ENCODE peak calls at places on chromosome X, in seven cellular contexts. V is left ventricle myocardium inferior, N is aorta, H is left lung, B is mucosa of descending colon, Q is SJSA1, G is heart left ventricle. S is an unnamed sample. For H3K9me3, the result is how much of the 10 kb centered on the place peaks cover.

GRCh38 chrX:34557733-34558132 is 99.4 kb downstream of the TMEM47 start:
- DNase-seq in V (no peak), N (no peak), H (no peak), B (no peak), Q (no peak), G (no peak), S (no peak)

GRCh38 chrX:74449322-74449936 is 28.1 kb downstream of the SLC16A2 start:
- DNase-seq in V (no peak), N (no peak), H (no peak), B (no peak), Q (no peak), G (no peak), S (peak)

GRCh38 chrX:46715521-46715920 is 43.4 kb downstream of the SLC9A7 start:
- DNase-seq in V (no peak), N (no peak), H (no peak), B (no peak), Q (no peak), G (no peak), S (no peak)

GRCh38 chrX:38175140-38175539 is 45.5 kb downstream of the SRPX start:
- DNase-seq in V (no peak), N (no peak), H (no peak), B (peak), Q (peak), G (peak), S (no peak)

GRCh38 chrX:53266914-53267313 is 14.5 kb downstream of the IQSEC2 start:
- DNase-seq in V (no peak), N (no peak), H (no peak), B (no peak), Q (no peak), G (no peak), S (no peak)

GRCh38 chrX:9656277-9656676 is 109.4 kb downstream of the GPR143 start:
- DNase-seq in V (no peak), N (no peak), H (no peak), B (no peak), Q (peak), G (no peak), S (no peak)

GRCh38 chrX:150543230-150544155 is 24.9 kb upstream of the MTM1 start:
- DNase-seq in V (no peak), N (no peak), H (no peak), B (no peak), Q (no peak), G (no peak), S (no peak)

GRCh38 chrX:103919336-103919682 is 43.1 kb upstream of the TMSB15B start:
- DNase-seq in V (no peak), N (no peak), H (no peak), B (peak), Q (no peak), G (no peak), S (peak)

GRCh38 chrX:136616987-136617685 is 30.8 kb upstream of the CD40LG start:
- DNase-seq in V (no peak), N (no peak), H (no peak), B (no peak), Q (no peak), G (no peak), S (no peak)

GRCh38 chrX:108088511-108088910 is 2.8 kb downstream of the PSMD10 start:
- DNase-seq in V (no peak), N (no peak), H (no peak), B (peak), Q (no peak), G (no peak), S (no peak)

GRCh38 chrX:40174594-40175415 is 77.0 kb upstream of the BCOR start:
- DNase-seq in V (no peak), N (peak), H (peak), B (peak), Q (peak), G (peak), S (no peak)

DNA sequence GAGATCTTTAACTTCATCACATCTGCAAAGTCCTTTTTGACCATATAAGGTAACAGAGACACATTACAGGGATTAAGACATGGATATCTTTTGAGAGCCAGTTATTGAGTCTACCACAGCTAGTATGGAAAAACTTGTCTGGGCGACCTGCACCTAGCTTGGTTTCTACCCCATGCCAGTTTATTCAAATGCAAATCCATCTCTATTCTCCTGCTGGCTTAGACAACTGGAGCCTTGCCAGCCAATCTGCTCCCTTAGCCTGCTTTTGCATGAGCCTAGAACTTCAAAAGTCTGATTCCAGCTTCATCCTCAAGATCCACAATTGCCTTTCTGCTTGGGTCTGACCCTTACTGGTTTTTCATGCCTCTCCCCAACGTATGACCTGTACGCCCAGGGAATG is 212.0 kb upstream of the AFF2 start:
- DNase-seq in V (no peak), N (no peak), H (no peak), B (no peak), Q (no peak), G (no peak), S (no peak)
- H3K9me3 ChIP-seq in V (under half), N (under half), H (under half), B (under half), Q (under half), G (under half), S (under half)

DNA sequence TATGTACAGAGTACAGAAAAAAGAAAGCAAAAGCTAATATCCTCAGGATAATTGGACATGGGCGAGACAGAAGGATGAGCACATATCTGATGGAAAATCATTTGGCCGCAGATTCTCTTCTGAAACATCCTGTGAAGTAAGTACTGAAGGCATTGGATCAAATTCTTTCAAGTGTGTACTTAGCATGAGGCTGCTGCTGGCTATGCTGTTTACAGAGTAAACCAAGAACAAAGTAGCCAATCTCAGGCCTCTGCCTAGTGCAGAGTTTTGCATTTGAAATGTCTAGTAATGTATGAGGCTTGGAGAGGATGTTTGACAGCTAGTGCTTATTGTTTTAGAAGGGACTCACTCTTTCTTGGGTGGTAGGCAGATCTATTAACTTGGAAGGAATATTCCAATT is 128.5 kb downstream of the MAGEC2 start:
- DNase-seq in V (no peak), N (no peak), H (no peak), B (no peak), Q (no peak), G (no peak), S (no peak)
- H3K9me3 ChIP-seq in V (under half), N (under half), H (under half), B (under half), Q (under half), G (under half), S (under half)

GRCh38 chrX:16222123-16222522 is 54.8 kb downstream of the MAGEB17 start:
- DNase-seq in V (no peak), N (no peak), H (no peak), B (no peak), Q (peak), G (no peak), S (no peak)

DNA sequence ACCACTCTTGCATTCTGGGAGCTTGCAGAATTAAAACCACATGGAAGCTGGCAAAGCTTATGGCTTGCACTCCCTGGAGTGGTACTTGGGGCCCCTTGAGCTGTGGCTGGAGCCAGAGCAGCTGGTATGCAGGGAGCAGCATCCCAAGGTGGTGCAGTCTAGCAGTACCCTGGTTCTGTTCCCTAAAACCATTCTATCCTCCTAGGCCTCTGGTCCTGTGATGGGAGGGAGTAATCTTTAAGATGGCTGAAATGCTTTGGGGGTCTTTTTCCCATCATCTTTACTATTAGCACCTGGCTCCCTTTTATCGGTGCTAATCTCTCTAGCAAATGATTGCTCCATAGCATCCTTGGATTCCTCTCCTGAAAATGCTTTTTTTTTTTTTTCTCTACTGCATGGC is 56.1 kb downstream of the MAGEB17 start:
- DNase-seq in V (no peak), N (no peak), H (no peak), B (no peak), Q (no peak), G (no peak), S (no peak)
- H3K9me3 ChIP-seq in V (under half), N (under half), H (under half), B (under half), Q (under half), G (under half), S (under half)

DNA sequence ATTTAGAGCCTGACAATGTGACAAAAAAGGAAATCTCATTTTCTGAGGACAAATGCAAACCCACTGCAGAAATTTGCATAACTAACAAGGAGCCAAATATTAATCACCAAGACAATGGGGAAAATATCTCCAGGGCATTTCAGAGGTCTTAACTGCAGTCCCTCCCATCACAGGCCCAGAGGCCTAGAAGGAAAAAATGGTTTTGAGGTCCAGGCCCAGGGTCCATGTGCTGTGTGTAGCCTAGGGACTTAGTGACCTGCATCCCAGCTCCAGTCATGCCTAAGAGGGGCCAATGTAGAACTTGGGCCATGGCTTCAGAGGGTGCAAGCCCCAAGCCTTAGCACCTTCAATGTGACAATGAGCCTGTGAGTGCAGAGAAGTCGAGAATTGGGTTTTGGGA is 44.2 kb downstream of the P2RY10 start:
- DNase-seq in V (no peak), N (no peak), H (no peak), B (no peak), Q (no peak), G (no peak), S (no peak)
- H3K9me3 ChIP-seq in V (under half), N (under half), H (under half), B (under half), Q (under half), G (under half), S (under half)

DNA sequence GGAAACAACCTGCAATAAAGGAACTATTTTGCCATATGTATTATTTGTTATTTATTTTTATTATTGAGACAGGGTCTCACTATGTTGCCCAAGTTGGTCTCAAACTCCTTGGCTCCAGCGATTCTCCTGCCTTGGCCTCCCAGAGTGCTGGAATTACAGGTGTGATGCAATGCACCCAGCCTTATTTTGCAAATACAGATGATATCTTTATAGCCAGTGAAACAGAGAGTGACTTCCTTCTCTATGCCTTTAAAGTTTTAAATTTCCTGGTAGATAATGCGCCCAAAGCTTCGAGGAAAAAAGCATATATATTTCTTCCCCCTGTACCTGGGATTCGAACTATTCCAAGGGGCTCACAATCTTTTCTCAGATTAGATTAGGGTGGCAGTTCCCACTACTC is 601.1 kb upstream of the HTR2C start:
- DNase-seq in V (no peak), N (no peak), H (no peak), B (peak), Q (no peak), G (no peak), S (no peak)
- H3K9me3 ChIP-seq in V (under half), N (under half), H (under half), B (under half), Q (under half), G (under half), S (under half)

GRCh38 chrX:68574240-68574639 is 73.2 kb upstream of the STARD8 start:
- DNase-seq in V (no peak), N (no peak), H (no peak), B (no peak), Q (no peak), G (no peak), S (no peak)
- H3K9me3 ChIP-seq in V (under half), N (under half), H (under half), B (under half), Q (under half), G (under half), S (under half)

GRCh38 chrX:144916785-144917184 is 330.5 kb upstream of the SPANXN1 start:
- DNase-seq in V (no peak), N (no peak), H (no peak), B (no peak), Q (no peak), G (no peak), S (no peak)
- H3K9me3 ChIP-seq in V (under half), N (under half), H (under half), B (under half), Q (under half), G (under half), S (under half)

GRCh38 chrX:154827624-154828408 is 6.6 kb downstream of the SMIM9 start:
- DNase-seq in V (no peak), N (no peak), H (no peak), B (peak), Q (no peak), G (no peak), S (no peak)
- H3K9me3 ChIP-seq in V (under half), N (under half), H (under half), B (under half), Q (under half), G (under half), S (under half)

DNA sequence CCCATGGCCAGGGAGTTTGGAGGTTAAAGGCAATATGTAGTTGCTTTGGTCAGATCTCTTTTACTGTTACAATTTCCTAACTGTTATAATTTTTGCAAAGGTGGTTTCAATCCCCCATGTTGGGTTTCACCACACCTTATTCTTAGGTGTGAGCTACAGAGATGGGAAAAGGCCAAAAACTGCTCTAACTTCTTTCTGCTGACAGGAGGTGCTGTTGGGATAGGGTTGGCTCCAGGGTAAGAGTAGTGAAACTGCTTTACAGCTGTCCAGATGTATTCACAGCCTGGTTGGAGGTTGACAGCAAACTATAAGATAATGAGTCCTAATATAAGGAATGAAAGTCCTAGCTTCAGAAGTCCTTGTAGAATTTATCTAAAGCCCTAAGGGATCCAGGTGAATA is 181.3 kb upstream of the TEX13D start:
- DNase-seq in V (no peak), N (no peak), H (no peak), B (no peak), Q (no peak), G (no peak), S (no peak)
- H3K9me3 ChIP-seq in V (under half), N (under half), H (under half), B (under half), Q (under half), G (under half), S (under half)